ENCODE peak calls at places on chromosomes 2 and 18, in nine cellular contexts. J is sigmoid colon, C is A549, Y is ovary, X is K562, A is GM12878, U is stomach, Q is HepG2, M is H1. R is an unnamed sample.
A peak's percentile ranks its signal among the peaks of the same experiment; 100 is the strongest.

GRCh38 chr2:160459543-160460332 is 33.9 kb downstream of the RBMS1 start:
- DNase-seq in U (no peak), C (no peak), Y (no peak), M (no peak), X (no peak), J (no peak), A (no peak), Q (no peak), R (no peak)

GRCh38 chr2:109382946-109383345 is 230.8 kb downstream of the SEPTIN10 start:
- DNase-seq in U (peak; percentile 51), J (peak; percentile 82), X (no peak), A (no peak), C (no peak), Y (peak; percentile 16), Q (no peak), M (no peak), R (peak; percentile 53)

GRCh38 chr18:3852321-3852720 is 402.3 kb downstream of the TGIF1 start:
- DNase-seq in J (no peak), Q (no peak), X (no peak), Y (no peak), A (no peak), U (no peak), M (no peak), C (no peak), R (no peak)

GRCh38 chr2:238699307-238700121 is 148.4 kb upstream of the TWIST2 start:
- DNase-seq in X (no peak), Q (no peak), J (no peak), U (no peak), Y (no peak), C (no peak), M (no peak), A (no peak), R (peak; percentile 2)

GRCh38 chr2:97673915-97674283 is 4.4 kb downstream of the C2orf92 start:
- DNase-seq in A (no peak), J (no peak), Y (no peak), X (no peak), Q (no peak), C (no peak), U (no peak), M (no peak), R (no peak)

GRCh38 chr18:34691626-34692025 is 18.5 kb upstream of the DTNA start:
- DNase-seq in C (no peak), A (no peak), X (no peak), U (no peak), M (no peak), Q (no peak), J (no peak), Y (no peak), R (no peak)

GRCh38 chr2:163877316-163877715 is 141.5 kb upstream of the FIGN start:
- DNase-seq in M (no peak), Y (no peak), C (no peak), A (no peak), J (no peak), U (no peak), Q (no peak), X (no peak), R (no peak)

GRCh38 chr2:58973831-58974281 is 732.7 kb upstream of the FANCL start:
- DNase-seq in U (no peak), Q (no peak), X (no peak), J (no peak), M (peak; percentile 43), A (no peak), Y (no peak), C (no peak), R (no peak)

GRCh38 chr2:72141881-72142742 is 5.5 kb downstream of the CYP26B1 start:
- DNase-seq in A (no peak), Y (peak; percentile 19), C (no peak), Q (no peak), J (peak; percentile 52), X (no peak), U (peak; percentile 13), M (no peak), R (no peak)

GRCh38 chr2:3575534-3576324 is 669 bp downstream of the RPS7 start:
- DNase-seq in Q (no peak), A (no peak), C (no peak), U (no peak), J (no peak), X (peak; percentile 82), Y (no peak), M (no peak), R (no peak)

DNA sequence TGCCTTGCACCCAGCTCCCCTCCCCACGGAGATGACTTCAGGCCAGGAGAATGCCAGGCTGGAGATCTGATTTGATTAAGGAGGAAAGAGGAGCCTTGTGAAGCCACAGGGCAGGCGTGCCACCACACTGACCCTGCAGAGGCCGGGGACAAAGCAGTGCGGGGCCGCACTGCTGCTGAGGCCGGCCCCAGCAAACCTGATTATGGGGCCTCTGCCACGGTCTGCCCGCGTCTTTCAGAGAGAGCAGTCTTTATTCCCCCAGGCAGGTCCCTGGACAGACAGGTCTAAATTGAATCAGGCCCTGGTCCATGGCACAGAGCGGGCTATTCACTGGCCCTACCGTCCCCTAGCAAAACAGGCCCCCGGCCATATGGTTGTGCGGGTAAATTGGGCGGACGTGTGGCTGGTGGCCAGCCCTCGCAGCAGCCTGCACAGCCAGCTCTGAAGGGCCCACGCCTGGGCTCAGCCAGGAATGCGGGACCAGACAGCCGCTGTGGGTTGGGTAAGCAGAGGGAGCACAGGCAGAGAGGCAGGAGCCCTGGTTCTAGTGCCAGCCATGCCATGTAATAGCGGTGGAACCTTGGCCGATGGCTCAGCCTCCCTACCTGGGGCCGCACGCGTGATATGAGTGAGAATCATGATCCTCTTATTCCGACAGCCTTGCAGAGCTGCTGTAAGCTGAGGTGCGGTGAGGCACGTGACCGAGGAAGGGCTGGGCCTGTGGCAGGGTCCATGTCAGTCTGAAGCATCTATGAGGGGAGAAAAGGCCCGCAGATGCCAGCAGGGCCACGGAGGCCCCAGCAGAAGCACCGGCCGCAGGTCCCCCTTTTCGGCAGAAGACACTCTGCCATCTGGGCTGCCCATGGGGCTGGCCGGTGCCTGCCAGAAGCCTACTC is 97.3 kb upstream of the MYCN start:
- DNase-seq in M (no peak), A (no peak), U (no peak), X (no peak), Q (no peak), J (no peak), C (no peak), Y (no peak), R (no peak)
- TF ChIP-seq EP300 in M (no peak), A (no peak), U (no peak), X (no peak), Q (no peak), J (no peak), C (no peak), Y (no peak), R (no peak)

GRCh38 chr2:105431367-105432088 is 32.7 kb upstream of the FHL2 start:
- DNase-seq in X (no peak), Q (no peak), M (no peak), Y (peak; percentile 83), J (peak; percentile 90), C (no peak), A (no peak), U (no peak), R (peak; percentile 31)

GRCh38 chr2:105428387-105429018 is 29.7 kb upstream of the FHL2 start:
- DNase-seq in Q (no peak), X (no peak), A (no peak), U (no peak), M (no peak), J (no peak), C (no peak), Y (no peak), R (no peak)

GRCh38 chr2:105427485-105427884 is 28.6 kb upstream of the FHL2 start:
- DNase-seq in U (no peak), M (no peak), X (no peak), Q (no peak), Y (no peak), C (no peak), J (no peak), A (no peak), R (no peak)

GRCh38 chr2:105437708-105438103 is 38.9 kb upstream of the FHL2 start:
- DNase-seq in Y (no peak), U (no peak), X (no peak), Q (no peak), C (no peak), A (no peak), J (no peak), M (no peak), R (no peak)

DNA sequence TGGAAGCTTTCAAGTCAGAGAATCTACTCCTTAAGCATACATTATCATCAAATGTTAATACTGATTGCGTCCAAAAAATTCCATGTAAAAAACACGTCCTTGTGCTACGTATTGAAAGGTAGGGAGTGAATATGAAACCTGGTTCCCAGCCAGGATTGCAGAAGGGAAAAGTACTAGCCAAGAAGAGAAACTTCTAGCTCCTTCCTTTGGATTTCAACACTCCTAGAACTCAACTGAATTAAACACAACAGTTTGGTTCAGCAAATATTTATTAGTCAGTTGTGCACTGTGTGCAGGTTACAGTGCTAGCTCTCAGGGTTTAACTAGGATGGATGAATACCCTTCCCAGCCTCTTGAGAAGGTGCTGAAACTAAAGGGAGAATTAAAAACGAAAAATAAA is 33.9 kb upstream of the FHL2 start:
- DNase-seq in M (no peak), Y (no peak), A (no peak), C (no peak), Q (no peak), U (peak; percentile 50), J (no peak), X (no peak), R (peak; percentile 46)
- TF ChIP-seq EP300 in M (no peak), Y (no peak), A (no peak), C (no peak), Q (no peak), U (no peak), J (no peak), X (no peak), R (peak; percentile 16)

DNA sequence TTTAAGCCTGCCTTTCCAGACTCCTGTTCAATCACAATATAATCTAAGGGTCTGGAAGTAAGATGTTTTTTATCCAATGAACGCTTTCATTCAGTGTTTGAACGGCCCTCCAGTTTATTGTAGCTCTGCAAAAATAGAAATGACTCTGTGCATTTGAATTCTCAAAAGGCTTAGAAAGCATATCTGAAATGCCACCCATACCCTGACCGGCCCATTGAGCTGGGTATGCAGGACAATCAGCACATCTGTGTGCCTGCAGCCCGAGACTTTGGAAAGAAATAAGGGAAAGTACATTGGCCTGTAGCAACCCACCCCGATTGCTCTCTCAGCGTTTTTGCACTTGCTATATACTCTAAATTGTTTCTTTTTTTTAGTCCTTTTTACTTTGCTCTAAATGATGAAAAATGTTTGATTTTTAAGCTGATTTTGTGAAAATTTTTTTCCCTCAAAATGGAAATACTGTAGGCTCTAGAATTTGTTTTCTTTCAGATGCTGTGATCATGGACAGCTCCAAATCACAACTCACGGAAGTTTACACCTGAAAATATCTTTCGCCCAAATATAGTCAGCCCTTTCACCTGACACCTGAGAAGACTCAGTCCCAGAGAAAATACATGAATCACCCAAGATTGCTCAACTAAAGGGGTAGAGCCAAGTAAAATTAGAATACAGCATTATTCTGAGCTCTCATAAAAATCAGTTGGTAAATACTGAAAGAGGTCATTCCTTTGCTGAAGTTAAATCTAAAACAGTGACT is 194.5 kb upstream of the SIX3 start:
- DNase-seq in A (no peak), U (no peak), Q (no peak), X (no peak), Y (no peak), J (no peak), C (no peak), M (no peak), R (no peak)
- TF ChIP-seq EP300 in A (no peak), U (no peak), Q (no peak), X (no peak), Y (no peak), J (no peak), C (no peak), M (no peak), R (no peak)

DNA sequence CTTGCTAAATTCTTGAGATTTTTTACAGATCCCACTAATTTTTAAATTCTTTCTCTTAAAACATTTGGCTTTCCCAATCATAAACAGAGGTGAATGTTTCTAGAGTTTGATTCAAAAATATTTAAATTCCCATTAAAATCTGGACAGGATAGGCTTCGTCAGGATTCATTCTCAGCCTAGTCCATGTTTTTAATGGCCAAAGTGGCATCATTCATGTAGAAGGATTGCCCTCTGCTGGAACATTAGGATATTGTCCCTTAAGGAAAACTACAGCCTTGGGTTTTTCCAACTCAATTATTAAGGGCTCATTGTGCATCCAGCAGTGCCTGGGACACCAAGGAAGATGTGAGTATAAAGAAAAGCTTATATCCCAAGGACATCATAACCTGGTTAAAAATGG is 71.7 kb downstream of the TPGS2 start:
- DNase-seq in A (no peak), Q (peak; percentile 48), C (peak; percentile 56), M (no peak), Y (no peak), U (no peak), J (no peak), X (peak; percentile 57), R (no peak)
- TF ChIP-seq EP300 in A (no peak), Q (no peak), C (no peak), M (no peak), Y (no peak), U (no peak), J (no peak), X (no peak), R (no peak)

R was measured in tibial nerve.